ENCODE peak calls at places on chromosomes 2 and 18, in nine cellular contexts. Z is AG09309, U is mesothelial cell of epicardium, A is astrocyte of the spinal cord, P is right lobe of liver, Y is AG10803, I is cardiac muscle cell, Q is tibial nerve, B is HCT116. F is an unnamed sample.

GRCh38 chr2:221876016-221876415 is 303.9 kb upstream of the EPHA4 start:
- DNase-seq in Z (no peak), U (no peak), A (no peak), P (no peak), Y (no peak), I (no peak), Q (no peak), B (no peak), F (no peak)

GRCh38 chr18:54247488-54248175 is 21.7 kb upstream of the POLI start:
- DNase-seq in Z (no peak), U (no peak), A (no peak), P (no peak), Y (no peak), I (no peak), Q (no peak), B (no peak), F (no peak)

GRCh38 chr18:44130365-44130942 is 550.2 kb upstream of the SETBP1 start:
- DNase-seq in Z (no peak), U (no peak), A (peak), P (no peak), Y (peak), I (peak), Q (peak), B (no peak), F (no peak)

GRCh38 chr2:186309901-186310300 is 176.2 kb upstream of the ZC3H15 start:
- DNase-seq in Z (no peak), U (no peak), A (peak), P (no peak), Y (peak), I (peak), Q (no peak), B (no peak), F (no peak)

GRCh38 chr2:98899041-98899702 is 36.9 kb downstream of the CRACDL start:
- DNase-seq in Z (no peak), U (peak), A (no peak), P (no peak), Y (no peak), I (no peak), Q (no peak), B (no peak), F (no peak)

GRCh38 chr2:223865124-223865523 is 27.7 kb upstream of the AP1S3 start:
- DNase-seq in Z (no peak), U (no peak), A (no peak), P (no peak), Y (no peak), I (no peak), Q (no peak), B (no peak), F (no peak)

GRCh38 chr2:113692698-113693428 is 63.6 kb downstream of the SLC35F5 start:
- DNase-seq in Z (no peak), U (no peak), A (no peak), P (no peak), Y (no peak), I (no peak), Q (no peak), B (no peak), F (no peak)

GRCh38 chr2:217853301-217853881 is 149.4 kb downstream of the TNS1 start:
- DNase-seq in Z (peak), U (no peak), A (no peak), P (no peak), Y (peak), I (peak), Q (peak), B (no peak), F (peak)

GRCh38 chr2:98479959-98480524 is 35.4 kb downstream of the INPP4A start:
- DNase-seq in Z (no peak), U (peak), A (peak), P (peak), Y (peak), I (peak), Q (no peak), B (no peak), F (no peak)

GRCh38 chr2:238947243-238947760 is 99.4 kb downstream of the TWIST2 start:
- DNase-seq in Z (no peak), U (no peak), A (no peak), P (no peak), Y (no peak), I (no peak), Q (no peak), B (no peak), F (peak)

GRCh38 chr2:229160180-229160579 is 110.9 kb downstream of the PID1 start:
- DNase-seq in Z (no peak), U (no peak), A (no peak), P (peak), Y (no peak), I (no peak), Q (no peak), B (no peak), F (no peak)

GRCh38 chr2:46909771-46910419 is 5.7 kb downstream of the MCFD2 start:
- DNase-seq in Z (no peak), U (no peak), A (peak), P (no peak), Y (peak), I (peak), Q (no peak), B (peak), F (no peak)

GRCh38 chr2:182521453-182522427 is 94.9 kb upstream of the PDE1A start:
- DNase-seq in Z (no peak), U (no peak), A (no peak), P (no peak), Y (no peak), I (no peak), Q (no peak), B (no peak), F (no peak)

DNA sequence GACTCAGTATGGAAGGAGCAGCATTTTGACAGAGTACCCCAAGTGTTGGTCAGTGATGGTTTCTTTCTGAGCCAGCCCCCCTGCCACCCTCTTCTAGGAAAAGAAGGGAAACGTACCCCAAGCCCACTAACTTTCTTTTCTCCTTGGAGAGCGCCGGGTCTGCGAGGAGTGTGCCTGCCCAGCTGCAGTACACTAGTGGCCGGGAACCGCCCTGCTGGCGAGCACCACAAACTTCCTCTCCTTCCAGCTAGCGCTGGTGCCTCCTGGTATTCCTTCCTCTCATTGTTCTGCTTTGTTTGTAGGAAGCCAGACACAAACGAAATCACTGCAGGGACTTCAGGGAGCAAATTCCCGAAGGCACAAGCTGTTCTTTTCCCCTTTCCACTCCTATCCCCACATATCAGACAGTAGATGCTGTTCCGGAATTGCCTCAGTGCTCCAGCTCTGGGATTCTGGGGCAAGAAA is 1.8 kb downstream of the CCDC85A start:
- DNase-seq in Z (no peak), U (peak), A (peak), P (peak), Y (peak), I (peak), Q (no peak), B (no peak), F (no peak)
- TF ChIP-seq CTCF in Z (peak), U (no peak), A (no peak), P (peak), Y (peak), I (peak), Q (no peak), B (peak), F (peak)

DNA sequence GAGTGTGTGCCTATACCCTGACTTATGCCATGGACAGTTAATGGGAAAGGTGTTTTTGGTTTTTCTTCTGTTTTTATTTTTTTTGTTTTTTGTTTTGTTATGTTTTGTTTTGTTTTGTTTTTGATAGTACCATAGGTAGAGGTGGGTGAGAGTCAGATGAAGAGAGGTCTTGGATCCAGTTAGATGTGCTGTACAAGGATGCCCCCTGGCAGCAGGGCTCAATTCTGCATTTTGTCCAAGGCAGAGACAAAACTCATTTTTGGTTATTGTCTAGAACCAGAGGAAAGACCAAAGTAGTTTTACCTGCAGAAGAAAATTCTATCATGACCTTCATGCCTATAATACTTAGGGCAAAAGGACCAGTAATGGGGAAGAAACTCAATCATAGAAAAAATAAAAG is 48.5 kb downstream of the SLC5A7 start:
- DNase-seq in Z (no peak), U (no peak), A (no peak), P (no peak), Y (no peak), I (no peak), Q (no peak), B (no peak), F (no peak)
- TF ChIP-seq CTCF in Z (no peak), U (no peak), A (no peak), P (peak), Y (no peak), I (no peak), Q (no peak), B (no peak), F (peak)

GRCh38 chr2:11873766-11874165 is 127.3 kb downstream of the LPIN1 start:
- DNase-seq in Z (peak), U (no peak), A (no peak), P (no peak), Y (peak), I (peak), Q (no peak), B (no peak), F (no peak)
- TF ChIP-seq CTCF in Z (no peak), U (no peak), A (no peak), P (no peak), Y (no peak), I (no peak), Q (no peak), B (no peak), F (no peak)

GRCh38 chr18:35029770-35030169 is 11.4 kb upstream of the MAPRE2 start:
- DNase-seq in Z (no peak), U (no peak), A (no peak), P (no peak), Y (no peak), I (no peak), Q (no peak), B (no peak), F (no peak)
- TF ChIP-seq CTCF in Z (peak), U (no peak), A (no peak), P (peak), Y (peak), I (no peak), Q (peak), B (no peak), F (no peak)

DNA sequence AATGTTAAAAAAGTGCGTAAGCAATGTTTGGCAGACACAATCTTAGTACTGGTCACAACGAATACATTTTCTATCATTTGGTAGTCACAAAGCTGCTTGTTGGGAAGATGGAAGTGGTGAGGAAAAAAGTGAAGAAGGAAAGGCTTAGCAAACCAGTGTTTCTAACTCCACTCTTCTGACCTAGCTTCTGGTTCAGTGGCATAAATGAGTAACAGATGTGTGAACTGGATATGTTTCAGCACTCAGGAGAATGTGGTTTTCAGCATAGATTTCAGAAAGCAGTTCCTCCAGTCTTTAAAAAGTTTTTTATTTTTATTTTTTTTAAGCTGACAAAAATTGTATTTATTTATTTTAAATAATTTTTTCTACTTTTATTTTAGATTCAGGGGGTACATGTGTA is 357.1 kb downstream of the CPS1 start:
- DNase-seq in Z (no peak), U (no peak), A (peak), P (no peak), Y (peak), I (no peak), Q (no peak), B (no peak), F (no peak)
- TF ChIP-seq CTCF in Z (no peak), U (no peak), A (no peak), P (no peak), Y (no peak), I (no peak), Q (no peak), B (no peak), F (no peak)

DNA sequence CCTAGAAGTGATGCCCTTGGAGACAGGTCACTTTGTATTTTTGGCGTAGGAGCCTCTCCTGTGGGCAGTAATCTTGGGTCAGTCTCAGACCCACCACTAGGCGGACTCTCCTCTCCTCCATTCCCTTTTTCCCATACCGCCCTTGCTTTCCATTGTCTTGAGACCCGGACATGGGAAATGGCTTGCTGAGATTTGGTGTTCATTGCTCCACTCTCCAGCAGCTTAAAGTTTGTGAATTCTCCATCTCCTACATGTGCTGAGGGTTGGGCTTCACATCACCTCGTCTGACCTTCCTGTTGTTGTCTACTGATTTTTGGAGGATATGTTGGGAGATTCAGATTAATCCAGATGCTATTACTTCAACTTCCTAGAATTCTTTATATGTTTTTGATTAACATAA is 159.2 kb upstream of the RAB12 start:
- DNase-seq in Z (no peak), U (no peak), A (no peak), P (no peak), Y (no peak), I (peak), Q (no peak), B (peak), F (no peak)
- TF ChIP-seq CTCF in Z (peak), U (peak), A (peak), P (no peak), Y (peak), I (peak), Q (no peak), B (peak), F (peak)

GRCh38 chr2:28225472-28225915 is 167.2 kb upstream of the FOSL2 start:
- DNase-seq in Z (no peak), U (no peak), A (no peak), P (no peak), Y (no peak), I (peak), Q (no peak), B (no peak), F (no peak)
- TF ChIP-seq CTCF in Z (no peak), U (no peak), A (no peak), P (no peak), Y (no peak), I (no peak), Q (no peak), B (no peak), F (no peak)

GRCh38 chr2:159106105-159106504 is 137.7 kb downstream of the TANC1 start:
- DNase-seq in Z (peak), U (no peak), A (no peak), P (no peak), Y (peak), I (peak), Q (no peak), B (no peak), F (no peak)
- TF ChIP-seq CTCF in Z (no peak), U (peak), A (no peak), P (no peak), Y (no peak), I (no peak), Q (no peak), B (no peak), F (peak)

F was measured in chondrocyte.